ENCODE peak calls at places on chromosome 13, in six cellular contexts. One of them, this sample, is unnamed.

GRCh38 chr13:19071161-19071936 is 110.3 kb downstream of the TUBA3C start:
- DNase-seq in H1: no peak
- DNase-seq in K562: no peak
- DNase-seq in SK-N-SH: no peak
- DNase-seq in HepG2: no peak
- DNase-seq in GM12878: no peak
- DNase-seq in this sample: no peak

GRCh38 chr13:36166051-36166450 is 34.9 kb upstream of the DCLK1 start:
- DNase-seq in H1: no peak
- DNase-seq in K562: no peak
- DNase-seq in SK-N-SH: no peak
- DNase-seq in HepG2: no peak
- DNase-seq in GM12878: no peak
- DNase-seq in this sample: no peak

GRCh38 chr13:94716016-94716415 is 3.7 kb upstream of the SOX21 start:
- DNase-seq in H1: no peak
- DNase-seq in K562: no peak
- DNase-seq in SK-N-SH: no peak
- DNase-seq in HepG2: no peak
- DNase-seq in GM12878: no peak
- DNase-seq in this sample: no peak

GRCh38 chr13:109400625-109401257 is 385.6 kb downstream of the IRS2 start:
- DNase-seq in H1: no peak
- DNase-seq in K562: no peak
- DNase-seq in SK-N-SH: peak
- DNase-seq in HepG2: no peak
- DNase-seq in GM12878: no peak
- DNase-seq in this sample: no peak

GRCh38 chr13:77300176-77301141 is 26.4 kb downstream of the MYCBP2 start:
- DNase-seq in H1: no peak
- DNase-seq in K562: no peak
- DNase-seq in SK-N-SH: no peak
- DNase-seq in HepG2: no peak
- DNase-seq in GM12878: no peak
- DNase-seq in this sample: peak

GRCh38 chr13:94558721-94559120 is 37.2 kb downstream of the TGDS start:
- DNase-seq in H1: no peak
- DNase-seq in K562: peak
- DNase-seq in SK-N-SH: no peak
- DNase-seq in HepG2: no peak
- DNase-seq in GM12878: no peak
- DNase-seq in this sample: peak

GRCh38 chr13:39538826-39539555 is 64.0 kb downstream of the LHFPL6 start:
- DNase-seq in H1: no peak
- DNase-seq in K562: no peak
- DNase-seq in SK-N-SH: no peak
- DNase-seq in HepG2: no peak
- DNase-seq in GM12878: no peak
- DNase-seq in this sample: no peak

GRCh38 chr13:27578121-27579030 is 42.0 kb downstream of the LNX2 start:
- DNase-seq in H1: no peak
- DNase-seq in K562: no peak
- DNase-seq in SK-N-SH: no peak
- DNase-seq in HepG2: no peak
- DNase-seq in GM12878: no peak
- DNase-seq in this sample: peak

GRCh38 chr13:70171151-70171550 is 62.9 kb upstream of the KLHL1 start:
- DNase-seq in H1: no peak
- DNase-seq in K562: no peak
- DNase-seq in SK-N-SH: no peak
- DNase-seq in HepG2: no peak
- DNase-seq in GM12878: no peak
- DNase-seq in this sample: no peak

GRCh38 chr13:77563110-77563509 is 27.6 kb downstream of the SCEL start:
- DNase-seq in H1: no peak
- DNase-seq in K562: no peak
- DNase-seq in SK-N-SH: no peak
- DNase-seq in HepG2: peak
- DNase-seq in GM12878: no peak
- DNase-seq in this sample: no peak

GRCh38 chr13:27362064-27362751 is 62.2 kb upstream of the GTF3A start:
- DNase-seq in H1: peak
- DNase-seq in K562: peak
- DNase-seq in SK-N-SH: peak
- DNase-seq in HepG2: peak
- DNase-seq in GM12878: no peak
- DNase-seq in this sample: peak

GRCh38 chr13:31151837-31152236 is 9.9 kb downstream of the HSPH1 start:
- DNase-seq in H1: no peak
- DNase-seq in K562: no peak
- DNase-seq in SK-N-SH: no peak
- DNase-seq in HepG2: no peak
- DNase-seq in GM12878: no peak
- DNase-seq in this sample: no peak

GRCh38 chr13:25678398-25678797 is 306.6 kb downstream of the ATP8A2 start:
- DNase-seq in H1: no peak
- DNase-seq in K562: no peak
- DNase-seq in SK-N-SH: no peak
- DNase-seq in HepG2: no peak
- DNase-seq in GM12878: no peak
- DNase-seq in this sample: no peak

GRCh38 chr13:27605610-27606200 is 14.6 kb downstream of the LNX2 start:
- DNase-seq in H1: no peak
- DNase-seq in K562: no peak
- DNase-seq in SK-N-SH: no peak
- DNase-seq in HepG2: no peak
- DNase-seq in GM12878: no peak
- DNase-seq in this sample: no peak

GRCh38 chr13:113837554-113838355 is 26.1 kb downstream of the GAS6 start:
- DNase-seq in H1: no peak
- DNase-seq in K562: peak
- DNase-seq in SK-N-SH: peak
- DNase-seq in HepG2: peak
- DNase-seq in GM12878: no peak
- DNase-seq in this sample: peak

GRCh38 chr13:97537110-97537509 is 103.1 kb downstream of the RAP2A start:
- DNase-seq in H1: no peak
- DNase-seq in K562: no peak
- DNase-seq in SK-N-SH: no peak
- DNase-seq in HepG2: no peak
- DNase-seq in GM12878: peak
- DNase-seq in this sample: no peak

GRCh38 chr13:113906566-113906965 is 42.7 kb upstream of the GAS6 start:
- DNase-seq in H1: peak
- DNase-seq in K562: no peak
- DNase-seq in SK-N-SH: no peak
- DNase-seq in HepG2: no peak
- DNase-seq in GM12878: no peak
- DNase-seq in this sample: no peak

GRCh38 chr13:46756977-46757376 is 40.0 kb downstream of the ESD start:
- DNase-seq in H1: no peak
- DNase-seq in K562: no peak
- DNase-seq in SK-N-SH: no peak
- DNase-seq in HepG2: no peak
- DNase-seq in GM12878: no peak
- DNase-seq in this sample: no peak

GRCh38 chr13:107329991-107330390 is 762.1 kb upstream of the ARGLU1 start:
- DNase-seq in H1: no peak
- DNase-seq in K562: no peak
- DNase-seq in SK-N-SH: no peak
- DNase-seq in HepG2: no peak
- DNase-seq in GM12878: no peak
- DNase-seq in this sample: no peak

GRCh38 chr13:19927117-19927734 is 31.3 kb upstream of the ZMYM2 start:
- DNase-seq in H1: no peak
- DNase-seq in K562: no peak
- DNase-seq in SK-N-SH: no peak
- DNase-seq in HepG2: peak
- DNase-seq in GM12878: no peak
- DNase-seq in this sample: peak

GRCh38 chr13:49097374-49097773 is 121.7 kb downstream of the FNDC3A start:
- DNase-seq in H1: no peak
- DNase-seq in K562: no peak
- DNase-seq in SK-N-SH: no peak
- DNase-seq in HepG2: peak
- DNase-seq in GM12878: no peak
- DNase-seq in this sample: no peak

GRCh38 chr13:108121406-108121805 is 93.9 kb downstream of the LIG4 start:
- DNase-seq in H1: no peak
- DNase-seq in K562: no peak
- DNase-seq in SK-N-SH: no peak
- DNase-seq in HepG2: peak
- DNase-seq in GM12878: no peak
- DNase-seq in this sample: no peak

GRCh38 chr13:108834193-108834592 is 204.8 kb downstream of the MYO16 start:
- DNase-seq in H1: no peak
- DNase-seq in K562: no peak
- DNase-seq in SK-N-SH: no peak
- DNase-seq in HepG2: no peak
- DNase-seq in GM12878: no peak
- DNase-seq in this sample: no peak

GRCh38 chr13:69585656-69586055 is 522.0 kb upstream of the ATXN8OS start:
- DNase-seq in H1: no peak
- DNase-seq in K562: no peak
- DNase-seq in SK-N-SH: no peak
- DNase-seq in HepG2: no peak
- DNase-seq in GM12878: no peak
- DNase-seq in this sample: no peak

GRCh38 chr13:19596960-19597361 is 35.6 kb upstream of the TPTE2 start:
- DNase-seq in H1: no peak
- DNase-seq in K562: peak
- DNase-seq in SK-N-SH: no peak
- DNase-seq in HepG2: peak
- DNase-seq in GM12878: no peak
- DNase-seq in this sample: peak

GRCh38 chr13:102814025-102814607 is 15.2 kb downstream of the BIVM start:
- DNase-seq in H1: no peak
- DNase-seq in K562: no peak
- DNase-seq in SK-N-SH: no peak
- DNase-seq in HepG2: no peak
- DNase-seq in GM12878: no peak
- DNase-seq in this sample: no peak
- TF ChIP-seq RFX5 in H1: no peak
- TF ChIP-seq RFX5 in K562: no peak
- TF ChIP-seq RFX5 in SK-N-SH: no peak
- TF ChIP-seq RFX5 in HepG2: no peak
- TF ChIP-seq RFX5 in GM12878: no peak
- TF ChIP-seq RFX5 in this sample: no peak

GRCh38 chr13:110509478-110509926 is 52.0 kb downstream of the RAB20 start:
- DNase-seq in H1: no peak
- DNase-seq in K562: peak
- DNase-seq in SK-N-SH: peak
- DNase-seq in HepG2: peak
- DNase-seq in GM12878: no peak
- DNase-seq in this sample: no peak

GRCh38 chr13:110512198-110512740 is 49.3 kb downstream of the RAB20 start:
- DNase-seq in H1: no peak
- DNase-seq in K562: no peak
- DNase-seq in SK-N-SH: no peak
- DNase-seq in HepG2: no peak
- DNase-seq in GM12878: no peak
- DNase-seq in this sample: no peak

GRCh38 chr13:110511509-110512181 is 49.9 kb downstream of the RAB20 start:
- DNase-seq in H1: no peak
- DNase-seq in K562: peak
- DNase-seq in SK-N-SH: no peak
- DNase-seq in HepG2: peak
- DNase-seq in GM12878: no peak
- DNase-seq in this sample: no peak

GRCh38 chr13:110507678-110508381 is 53.7 kb downstream of the RAB20 start:
- DNase-seq in H1: no peak
- DNase-seq in K562: no peak
- DNase-seq in SK-N-SH: no peak
- DNase-seq in HepG2: no peak
- DNase-seq in GM12878: no peak
- DNase-seq in this sample: no peak

GRCh38 chr13:110509971-110510786 is 51.3 kb downstream of the RAB20 start:
- DNase-seq in H1: no peak
- DNase-seq in K562: peak
- DNase-seq in SK-N-SH: no peak
- DNase-seq in HepG2: no peak
- DNase-seq in GM12878: no peak
- DNase-seq in this sample: no peak
- H3K27ac ChIP-seq in H1: no peak
- H3K27ac ChIP-seq in K562: peak
- H3K27ac ChIP-seq in SK-N-SH: no peak
- H3K27ac ChIP-seq in HepG2: no peak
- H3K27ac ChIP-seq in GM12878: no peak
- H3K27ac ChIP-seq in this sample: no peak

GRCh38 chr13:98576963-98577822 is at the start of gene STK24:
- DNase-seq in H1: peak
- DNase-seq in K562: peak
- DNase-seq in SK-N-SH: peak
- DNase-seq in HepG2: peak
- DNase-seq in GM12878: no peak
- DNase-seq in this sample: peak
- TF ChIP-seq CHD2 in H1: no peak
- TF ChIP-seq CHD2 in K562: no peak
- TF ChIP-seq CHD2 in SK-N-SH: peak
- TF ChIP-seq CHD2 in HepG2: peak
- TF ChIP-seq CHD2 in GM12878: peak
- TF ChIP-seq CHD2 in this sample: no peak

DNA sequence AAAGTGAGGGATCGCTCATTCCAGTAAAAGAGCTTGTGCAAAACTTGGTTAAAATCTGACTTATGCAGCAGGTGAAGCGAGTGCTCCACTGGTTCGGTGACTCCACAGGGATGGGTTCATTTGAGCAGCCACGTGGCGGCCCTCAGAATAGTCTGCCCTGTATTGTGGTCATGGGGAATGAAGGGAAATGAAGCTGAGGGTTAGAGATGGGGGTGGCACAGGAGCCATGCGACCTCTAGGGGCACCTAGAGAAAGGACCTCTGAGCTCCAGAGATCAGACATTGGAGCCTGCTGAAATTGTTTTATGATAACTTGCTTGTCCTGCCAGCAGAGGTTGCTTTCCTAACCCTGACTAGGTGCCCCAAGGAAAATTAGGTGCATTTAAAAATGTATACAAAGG is 26.6 kb downstream of the CBY2 start:
- DNase-seq in H1: peak
- DNase-seq in K562: peak
- DNase-seq in SK-N-SH: no peak
- DNase-seq in HepG2: peak
- DNase-seq in GM12878: no peak
- DNase-seq in this sample: peak
- TF ChIP-seq RFX5 in H1: no peak
- TF ChIP-seq RFX5 in K562: no peak
- TF ChIP-seq RFX5 in SK-N-SH: no peak
- TF ChIP-seq RFX5 in HepG2: no peak
- TF ChIP-seq RFX5 in GM12878: no peak
- TF ChIP-seq RFX5 in this sample: no peak

DNA sequence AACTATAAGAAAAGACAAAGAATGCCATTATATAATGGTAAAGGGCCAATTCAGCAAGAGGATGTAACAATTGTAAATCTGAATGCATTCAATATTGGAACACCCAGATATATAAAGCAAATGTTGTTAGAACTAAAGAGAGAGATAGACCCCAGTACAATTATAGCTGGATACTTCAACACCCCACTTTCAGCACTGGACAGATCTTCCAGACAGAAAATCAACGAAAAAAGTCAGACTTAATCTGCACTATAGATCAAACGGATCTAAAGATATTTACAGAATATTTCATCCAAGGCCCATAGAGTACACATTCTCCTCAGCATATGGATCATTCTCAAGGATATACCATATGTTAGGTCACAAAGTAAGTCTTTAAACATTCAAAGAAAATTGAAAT is 194.6 kb upstream of the DACH1 start:
- DNase-seq in H1: no peak
- DNase-seq in K562: no peak
- DNase-seq in SK-N-SH: no peak
- DNase-seq in HepG2: no peak
- DNase-seq in GM12878: no peak
- DNase-seq in this sample: no peak
- H3K27ac ChIP-seq in H1: no peak
- H3K27ac ChIP-seq in K562: no peak
- H3K27ac ChIP-seq in SK-N-SH: no peak
- H3K27ac ChIP-seq in HepG2: no peak
- H3K27ac ChIP-seq in GM12878: no peak
- H3K27ac ChIP-seq in this sample: no peak